ENCODE peak calls at places on chromosomes 12 and 14, in nine cellular contexts. One of them, this sample, is unnamed.

GRCh38 chr12:11622774-11623375 is 26.6 kb upstream of the ETV6 start:
- DNase-seq in esophagus squamous epithelium: no peak
- DNase-seq in cardiac muscle cell: peak; percentile 8
- DNase-seq in heart right ventricle: no peak
- DNase-seq in SK-N-SH: no peak
- DNase-seq in astrocyte: no peak
- DNase-seq in upper lobe of right lung: no peak
- DNase-seq in neural progenitor cell: no peak
- DNase-seq in brain microvascular endothelial cell: no peak
- DNase-seq in this sample: no peak

GRCh38 chr12:105679982-105680381 is 349.5 kb downstream of the C12orf75 start:
- DNase-seq in neural progenitor cell: no peak
- DNase-seq in cardiac muscle cell: no peak
- DNase-seq in upper lobe of right lung: no peak
- DNase-seq in brain microvascular endothelial cell: no peak
- DNase-seq in SK-N-SH: no peak
- DNase-seq in esophagus squamous epithelium: no peak
- DNase-seq in astrocyte: no peak
- DNase-seq in heart right ventricle: no peak
- DNase-seq in this sample: no peak

GRCh38 chr12:31323466-31324115 is 2.4 kb downstream of the SINHCAF start:
- DNase-seq in SK-N-SH: no peak
- DNase-seq in heart right ventricle: peak; percentile 34
- DNase-seq in astrocyte: no peak
- DNase-seq in neural progenitor cell: no peak
- DNase-seq in brain microvascular endothelial cell: no peak
- DNase-seq in upper lobe of right lung: peak; percentile 80
- DNase-seq in cardiac muscle cell: no peak
- DNase-seq in esophagus squamous epithelium: no peak
- DNase-seq in this sample: peak; percentile 65

GRCh38 chr14:58637391-58638230 is at the start of gene DACT1:
- DNase-seq in brain microvascular endothelial cell: peak; percentile 75
- DNase-seq in astrocyte: peak; percentile 78
- DNase-seq in upper lobe of right lung: peak; percentile 79
- DNase-seq in SK-N-SH: peak; percentile 82
- DNase-seq in cardiac muscle cell: peak; percentile 96
- DNase-seq in neural progenitor cell: peak; percentile 90
- DNase-seq in heart right ventricle: peak; percentile 51
- DNase-seq in esophagus squamous epithelium: no peak
- DNase-seq in this sample: peak; percentile 55

GRCh38 chr12:86138770-86139169 is 117.4 kb downstream of the MGAT4C start:
- DNase-seq in esophagus squamous epithelium: no peak
- DNase-seq in neural progenitor cell: no peak
- DNase-seq in upper lobe of right lung: no peak
- DNase-seq in SK-N-SH: no peak
- DNase-seq in cardiac muscle cell: no peak
- DNase-seq in heart right ventricle: no peak
- DNase-seq in brain microvascular endothelial cell: no peak
- DNase-seq in astrocyte: no peak
- DNase-seq in this sample: no peak

GRCh38 chr12:112792306-112792705 is 758 bp downstream of the RPH3A start:
- DNase-seq in brain microvascular endothelial cell: no peak
- DNase-seq in SK-N-SH: peak; percentile 61
- DNase-seq in cardiac muscle cell: no peak
- DNase-seq in esophagus squamous epithelium: no peak
- DNase-seq in astrocyte: no peak
- DNase-seq in heart right ventricle: no peak
- DNase-seq in neural progenitor cell: no peak
- DNase-seq in upper lobe of right lung: no peak
- DNase-seq in this sample: no peak

GRCh38 chr12:65715976-65716375 is 108.3 kb upstream of the HMGA2 start:
- DNase-seq in cardiac muscle cell: peak; percentile 21
- DNase-seq in upper lobe of right lung: no peak
- DNase-seq in heart right ventricle: no peak
- DNase-seq in neural progenitor cell: no peak
- DNase-seq in brain microvascular endothelial cell: no peak
- DNase-seq in esophagus squamous epithelium: no peak
- DNase-seq in SK-N-SH: no peak
- DNase-seq in astrocyte: no peak
- DNase-seq in this sample: no peak

GRCh38 chr14:70907172-70907995 is at the start of gene PCNX1:
- DNase-seq in upper lobe of right lung: peak; percentile 95
- DNase-seq in brain microvascular endothelial cell: peak; percentile 77
- DNase-seq in cardiac muscle cell: peak; percentile 96
- DNase-seq in neural progenitor cell: peak; percentile 98
- DNase-seq in esophagus squamous epithelium: peak; percentile 59
- DNase-seq in heart right ventricle: peak; percentile 89
- DNase-seq in SK-N-SH: peak; percentile 98
- DNase-seq in astrocyte: peak; percentile 70
- DNase-seq in this sample: peak; percentile 86

GRCh38 chr12:75459755-75460154 is 20.8 kb upstream of the GLIPR1 start:
- DNase-seq in heart right ventricle: no peak
- DNase-seq in brain microvascular endothelial cell: no peak
- DNase-seq in cardiac muscle cell: no peak
- DNase-seq in neural progenitor cell: no peak
- DNase-seq in esophagus squamous epithelium: no peak
- DNase-seq in astrocyte: no peak
- DNase-seq in SK-N-SH: no peak
- DNase-seq in upper lobe of right lung: no peak
- DNase-seq in this sample: no peak

GRCh38 chr12:124915249-124916236 is 1.1 kb upstream of the UBC start:
- DNase-seq in brain microvascular endothelial cell: no peak
- DNase-seq in SK-N-SH: no peak
- DNase-seq in cardiac muscle cell: peak; percentile 54
- DNase-seq in neural progenitor cell: peak; percentile 79
- DNase-seq in upper lobe of right lung: peak; percentile 80
- DNase-seq in esophagus squamous epithelium: no peak
- DNase-seq in heart right ventricle: peak; percentile 54
- DNase-seq in astrocyte: no peak
- DNase-seq in this sample: no peak

GRCh38 chr12:29672580-29672979 is 111.2 kb downstream of the TMTC1 start:
- DNase-seq in SK-N-SH: no peak
- DNase-seq in cardiac muscle cell: no peak
- DNase-seq in heart right ventricle: no peak
- DNase-seq in neural progenitor cell: no peak
- DNase-seq in brain microvascular endothelial cell: no peak
- DNase-seq in upper lobe of right lung: no peak
- DNase-seq in astrocyte: no peak
- DNase-seq in esophagus squamous epithelium: no peak
- DNase-seq in this sample: no peak

GRCh38 chr14:20781805-20782204 is 737 bp downstream of the RNASE6 start:
- DNase-seq in esophagus squamous epithelium: no peak
- DNase-seq in heart right ventricle: no peak
- DNase-seq in brain microvascular endothelial cell: no peak
- DNase-seq in upper lobe of right lung: no peak
- DNase-seq in neural progenitor cell: no peak
- DNase-seq in astrocyte: no peak
- DNase-seq in cardiac muscle cell: peak; percentile 44
- DNase-seq in SK-N-SH: no peak
- DNase-seq in this sample: no peak

GRCh38 chr14:106551265-106551664 is 1024.9 kb downstream of the TMEM121 start:
- DNase-seq in neural progenitor cell: no peak
- DNase-seq in brain microvascular endothelial cell: no peak
- DNase-seq in SK-N-SH: no peak
- DNase-seq in esophagus squamous epithelium: no peak
- DNase-seq in upper lobe of right lung: no peak
- DNase-seq in astrocyte: no peak
- DNase-seq in cardiac muscle cell: no peak
- DNase-seq in heart right ventricle: no peak
- DNase-seq in this sample: peak; percentile 11

GRCh38 chr12:119544780-119545625 is 48.6 kb upstream of the TMEM233 start:
- DNase-seq in astrocyte: peak; percentile 42
- DNase-seq in neural progenitor cell: peak; percentile 81
- DNase-seq in brain microvascular endothelial cell: peak; percentile 68
- DNase-seq in cardiac muscle cell: peak; percentile 75
- DNase-seq in SK-N-SH: peak; percentile 75
- DNase-seq in heart right ventricle: peak; percentile 59
- DNase-seq in esophagus squamous epithelium: no peak
- DNase-seq in upper lobe of right lung: no peak
- DNase-seq in this sample: peak; percentile 73

GRCh38 chr12:337039-337438 is 52.1 kb downstream of the KDM5A start:
- DNase-seq in neural progenitor cell: no peak
- DNase-seq in brain microvascular endothelial cell: no peak
- DNase-seq in esophagus squamous epithelium: no peak
- DNase-seq in astrocyte: no peak
- DNase-seq in heart right ventricle: no peak
- DNase-seq in cardiac muscle cell: no peak
- DNase-seq in upper lobe of right lung: no peak
- DNase-seq in SK-N-SH: no peak
- DNase-seq in this sample: no peak

GRCh38 chr12:113396828-113397496 is 6.7 kb downstream of the SDS start:
- DNase-seq in esophagus squamous epithelium: no peak
- DNase-seq in brain microvascular endothelial cell: no peak
- DNase-seq in heart right ventricle: no peak
- DNase-seq in cardiac muscle cell: no peak
- DNase-seq in neural progenitor cell: no peak
- DNase-seq in astrocyte: no peak
- DNase-seq in SK-N-SH: peak; percentile 42
- DNase-seq in upper lobe of right lung: no peak
- DNase-seq in this sample: no peak

GRCh38 chr14:63614964-63615363 is 26.7 kb downstream of the WDR89 start:
- DNase-seq in neural progenitor cell: no peak
- DNase-seq in heart right ventricle: no peak
- DNase-seq in brain microvascular endothelial cell: peak; percentile 41
- DNase-seq in SK-N-SH: no peak
- DNase-seq in astrocyte: peak; percentile 41
- DNase-seq in upper lobe of right lung: no peak
- DNase-seq in esophagus squamous epithelium: no peak
- DNase-seq in cardiac muscle cell: no peak
- DNase-seq in this sample: no peak

GRCh38 chr12:4855121-4855924 is 54.4 kb upstream of the KCNA1 start:
- DNase-seq in SK-N-SH: peak; percentile 65
- DNase-seq in heart right ventricle: peak; percentile 60
- DNase-seq in cardiac muscle cell: peak; percentile 91
- DNase-seq in brain microvascular endothelial cell: peak; percentile 75
- DNase-seq in upper lobe of right lung: no peak
- DNase-seq in neural progenitor cell: peak; percentile 87
- DNase-seq in esophagus squamous epithelium: no peak
- DNase-seq in astrocyte: peak; percentile 47
- DNase-seq in this sample: peak; percentile 80

GRCh38 chr12:49108958-49109404 is 1.7 kb downstream of the LMBR1L start:
- DNase-seq in esophagus squamous epithelium: no peak
- DNase-seq in cardiac muscle cell: no peak
- DNase-seq in brain microvascular endothelial cell: no peak
- DNase-seq in upper lobe of right lung: peak; percentile 73
- DNase-seq in heart right ventricle: peak; percentile 73
- DNase-seq in neural progenitor cell: no peak
- DNase-seq in SK-N-SH: no peak
- DNase-seq in astrocyte: no peak
- DNase-seq in this sample: peak; percentile 59

GRCh38 chr14:53306267-53306721 is 153.2 kb upstream of the DDHD1 start:
- DNase-seq in SK-N-SH: peak; percentile 44
- DNase-seq in heart right ventricle: peak; percentile 67
- DNase-seq in esophagus squamous epithelium: no peak
- DNase-seq in brain microvascular endothelial cell: peak; percentile 23
- DNase-seq in neural progenitor cell: peak; percentile 71
- DNase-seq in astrocyte: peak; percentile 88
- DNase-seq in cardiac muscle cell: peak; percentile 59
- DNase-seq in upper lobe of right lung: peak; percentile 65
- DNase-seq in this sample: peak; percentile 47
- H3K4me3 ChIP-seq in SK-N-SH: peak overlapping the region; percentile 60
- H3K4me3 ChIP-seq in heart right ventricle: no peak overlapping the region
- H3K4me3 ChIP-seq in esophagus squamous epithelium: peak overlapping the region; percentile 13
- H3K4me3 ChIP-seq in brain microvascular endothelial cell: peak overlapping the region; percentile 52
- H3K4me3 ChIP-seq in neural progenitor cell: peak overlapping the region; percentile 24
- H3K4me3 ChIP-seq in astrocyte: peak overlapping the region; percentile 61
- H3K4me3 ChIP-seq in cardiac muscle cell: no peak overlapping the region
- H3K4me3 ChIP-seq in upper lobe of right lung: peak overlapping the region; percentile 43
- H3K4me3 ChIP-seq in this sample: peak overlapping the region; percentile 18

DNA sequence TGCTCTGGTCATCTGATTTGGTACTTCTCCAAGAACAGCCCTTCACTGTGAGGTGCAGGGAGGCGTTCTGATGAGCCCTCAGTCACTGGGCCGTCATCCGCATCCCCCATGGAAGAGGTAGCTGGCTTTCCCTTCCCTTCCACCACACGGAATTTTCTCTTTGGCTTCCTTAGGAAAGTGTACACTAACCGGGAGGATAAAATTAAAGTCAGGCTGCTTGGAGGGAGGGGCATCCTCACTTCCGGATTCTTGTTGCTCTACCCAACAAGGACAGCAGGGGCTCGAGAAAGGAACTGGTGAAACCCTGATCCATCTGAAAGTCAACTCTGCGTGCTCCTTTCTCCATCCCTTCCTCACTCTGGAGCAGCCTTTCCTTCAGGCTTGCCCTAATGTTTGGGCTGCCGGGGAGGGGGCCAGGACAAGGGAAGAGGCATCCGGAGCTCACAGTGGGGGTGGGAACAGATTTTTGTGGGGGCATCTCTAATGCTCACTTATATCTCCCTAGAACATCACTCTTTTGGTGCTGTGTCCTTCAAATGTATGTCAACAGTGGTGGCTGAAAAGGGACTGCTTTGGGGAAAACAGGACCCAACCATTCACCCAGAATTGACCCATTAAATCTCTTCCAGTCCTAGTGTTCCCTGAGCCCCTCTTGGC is 101.4 kb upstream of the FKBP4 start:
- DNase-seq in upper lobe of right lung: no peak
- DNase-seq in SK-N-SH: no peak
- DNase-seq in neural progenitor cell: peak; percentile 42
- DNase-seq in heart right ventricle: no peak
- DNase-seq in cardiac muscle cell: no peak
- DNase-seq in astrocyte: no peak
- DNase-seq in esophagus squamous epithelium: no peak
- DNase-seq in brain microvascular endothelial cell: no peak
- DNase-seq in this sample: peak; percentile 29
- TF ChIP-seq CTCF in upper lobe of right lung: no peak
- TF ChIP-seq CTCF in SK-N-SH: no peak
- TF ChIP-seq CTCF in neural progenitor cell: peak; percentile 26
- TF ChIP-seq CTCF in heart right ventricle: no peak
- TF ChIP-seq CTCF in cardiac muscle cell: no peak
- TF ChIP-seq CTCF in astrocyte: peak; percentile 4
- TF ChIP-seq CTCF in esophagus squamous epithelium: no peak
- TF ChIP-seq CTCF in brain microvascular endothelial cell: no peak
- TF ChIP-seq CTCF in this sample: no peak

GRCh38 chr14:101185081-101185835 is 281.7 kb upstream of the RTL1 start:
- DNase-seq in heart right ventricle: no peak
- DNase-seq in upper lobe of right lung: peak; percentile 38
- DNase-seq in cardiac muscle cell: no peak
- DNase-seq in brain microvascular endothelial cell: no peak
- DNase-seq in astrocyte: no peak
- DNase-seq in SK-N-SH: peak; percentile 12
- DNase-seq in esophagus squamous epithelium: no peak
- DNase-seq in neural progenitor cell: no peak
- DNase-seq in this sample: no peak
- H3K27me3 ChIP-seq in heart right ventricle: peaks cover 16% of the 10 kb centered on the region
- H3K27me3 ChIP-seq in upper lobe of right lung: no peaks in the 10 kb centered on the region
- H3K27me3 ChIP-seq in cardiac muscle cell: no peaks in the 10 kb centered on the region
- H3K27me3 ChIP-seq in brain microvascular endothelial cell: no peaks in the 10 kb centered on the region
- H3K27me3 ChIP-seq in astrocyte: peaks cover 14% of the 10 kb centered on the region
- H3K27me3 ChIP-seq in SK-N-SH: no peaks in the 10 kb centered on the region
- H3K27me3 ChIP-seq in esophagus squamous epithelium: no peaks in the 10 kb centered on the region
- H3K27me3 ChIP-seq in neural progenitor cell: no peaks in the 10 kb centered on the region
- H3K27me3 ChIP-seq in this sample: no peaks in the 10 kb centered on the region

DNA sequence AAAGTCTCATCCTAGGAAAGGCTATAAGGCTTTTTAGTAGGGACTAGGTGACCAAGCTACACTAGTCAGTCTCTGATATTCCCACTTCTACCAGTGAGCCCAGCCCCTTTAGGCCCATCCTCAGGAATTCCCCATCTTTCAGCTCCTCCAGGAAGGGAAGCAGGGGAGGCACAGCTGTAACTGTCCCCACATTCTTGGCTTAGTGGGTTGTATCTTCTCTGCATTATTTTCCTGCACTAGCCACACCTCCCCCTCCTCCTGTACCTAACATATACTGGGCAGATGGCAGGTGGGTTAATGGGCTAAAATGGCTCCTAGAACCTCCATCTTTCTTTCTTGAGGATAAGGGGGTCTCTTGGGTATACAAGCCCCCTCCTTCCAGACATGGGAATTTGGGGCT is 439 bp upstream of the CYP27B1 start:
- DNase-seq in upper lobe of right lung: no peak
- DNase-seq in SK-N-SH: no peak
- DNase-seq in brain microvascular endothelial cell: no peak
- DNase-seq in cardiac muscle cell: no peak
- DNase-seq in esophagus squamous epithelium: no peak
- DNase-seq in neural progenitor cell: no peak
- DNase-seq in heart right ventricle: no peak
- DNase-seq in astrocyte: no peak
- DNase-seq in this sample: no peak
- H3K4me3 ChIP-seq in upper lobe of right lung: no peak overlapping the region
- H3K4me3 ChIP-seq in SK-N-SH: no peak overlapping the region
- H3K4me3 ChIP-seq in brain microvascular endothelial cell: no peak overlapping the region
- H3K4me3 ChIP-seq in cardiac muscle cell: no peak overlapping the region
- H3K4me3 ChIP-seq in esophagus squamous epithelium: no peak overlapping the region
- H3K4me3 ChIP-seq in neural progenitor cell: peak overlapping the region; percentile 13
- H3K4me3 ChIP-seq in heart right ventricle: no peak overlapping the region
- H3K4me3 ChIP-seq in astrocyte: no peak overlapping the region
- H3K4me3 ChIP-seq in this sample: no peak overlapping the region

This sample was measured in Caco-2.